ENCODE peak calls at places on chromosomes 16 and 17, in six cellular contexts. B is CD8-positive, alpha-beta T cell; Y is HCT116; E is PC-3; N is psoas muscle; T is Panc1. J is an unnamed sample.
A peak's percentile ranks its signal among the peaks of the same experiment; 100 is the strongest.

GRCh38 chr17:56756536-56756935 is 77.2 kb downstream of the C17orf67 start:
- ATAC-seq in B (no peak), N (no peak), T (peak; percentile 65), E (peak; percentile 74), Y (peak; percentile 41), J (no peak)

GRCh38 chr17:28159924-28160323 is 117.4 kb downstream of the NLK start:
- ATAC-seq in B (no peak), T (no peak), E (no peak), Y (no peak), N (no peak), J (no peak)

GRCh38 chr16:14097182-14097951 is 26.2 kb downstream of the MRTFB start:
- ATAC-seq in B (no peak), N (no peak), E (peak; percentile 65), Y (peak; percentile 56), T (no peak), J (no peak)

GRCh38 chr17:79042421-79043190 is 18.6 kb downstream of the C1QTNF1 start:
- ATAC-seq in Y (peak; percentile 86), E (peak; percentile 81), B (peak; percentile 72), T (peak; percentile 62), N (peak; percentile 59), J (peak; percentile 34)

GRCh38 chr16:8648867-8649266 is 25.6 kb upstream of the ABAT start:
- ATAC-seq in N (no peak), E (no peak), T (no peak), B (no peak), Y (no peak), J (no peak)

GRCh38 chr17:83081561-83082201 is 2.3 kb downstream of the METRNL start:
- ATAC-seq in B (peak; percentile 3), E (no peak), N (no peak), T (no peak), Y (no peak), J (peak; percentile 22)

GRCh38 chr16:55053071-55053415 is 122.4 kb downstream of the IRX5 start:
- ATAC-seq in Y (no peak), B (no peak), E (no peak), N (no peak), T (no peak), J (no peak)

GRCh38 chr16:78987676-78988075 is 612.9 kb downstream of the MAF start:
- ATAC-seq in Y (no peak), T (no peak), B (no peak), E (no peak), N (no peak), J (no peak)

GRCh38 chr17:19296786-19297778 is 59.9 kb downstream of the EPN2 start:
- ATAC-seq in E (no peak), T (no peak), N (no peak), B (no peak), Y (no peak), J (no peak)

GRCh38 chr17:78380370-78380769 is 1.9 kb downstream of the PGS1 start:
- ATAC-seq in T (no peak), Y (no peak), E (no peak), N (no peak), B (no peak), J (no peak)

GRCh38 chr16:67100569-67101300 is 9.0 kb upstream of the PHAF1 start:
- ATAC-seq in B (peak; percentile 46), Y (no peak), N (no peak), E (no peak), T (no peak), J (no peak)

GRCh38 chr16:10870808-10871156 is 6.2 kb upstream of the CIITA start:
- ATAC-seq in Y (no peak), B (no peak), N (no peak), E (no peak), T (no peak), J (no peak)

GRCh38 chr17:48729335-48730239 is 1.0 kb upstream of the HOXB13 start:
- ATAC-seq in Y (no peak), B (no peak), N (no peak), T (no peak), E (peak; percentile 0), J (no peak)

GRCh38 chr17:38425744-38426143 is 2.5 kb upstream of the ARHGAP23 start:
- ATAC-seq in E (no peak), T (no peak), N (no peak), Y (no peak), B (no peak), J (peak; percentile 15)

GRCh38 chr17:38428643-38429371 is 543 bp downstream of the ARHGAP23 start:
- ATAC-seq in E (peak; percentile 68), T (peak; percentile 57), B (peak; percentile 8), Y (peak; percentile 61), N (peak; percentile 78), J (peak; percentile 68)

GRCh38 chr17:38426441-38426840 is 1.8 kb upstream of the ARHGAP23 start:
- ATAC-seq in B (no peak), T (no peak), E (no peak), Y (no peak), N (no peak), J (no peak)

GRCh38 chr17:38428150-38428642 is at the start of gene ARHGAP23:
- ATAC-seq in B (peak; percentile 68), Y (peak; percentile 66), E (peak; percentile 73), N (peak; percentile 69), T (peak; percentile 81), J (peak; percentile 70)

GRCh38 chr17:38427160-38427949 is 909 bp upstream of the ARHGAP23 start:
- ATAC-seq in E (no peak), N (no peak), Y (no peak), B (no peak), T (no peak), J (no peak)
- H3K4me3 ChIP-seq in E (peak overlapping the region; percentile 82), N (peak overlapping the region; percentile 95), Y (peak overlapping the region; percentile 64), B (peak overlapping the region; percentile 52), T (peak overlapping the region; percentile 64), J (peak overlapping the region; percentile 99)

DNA sequence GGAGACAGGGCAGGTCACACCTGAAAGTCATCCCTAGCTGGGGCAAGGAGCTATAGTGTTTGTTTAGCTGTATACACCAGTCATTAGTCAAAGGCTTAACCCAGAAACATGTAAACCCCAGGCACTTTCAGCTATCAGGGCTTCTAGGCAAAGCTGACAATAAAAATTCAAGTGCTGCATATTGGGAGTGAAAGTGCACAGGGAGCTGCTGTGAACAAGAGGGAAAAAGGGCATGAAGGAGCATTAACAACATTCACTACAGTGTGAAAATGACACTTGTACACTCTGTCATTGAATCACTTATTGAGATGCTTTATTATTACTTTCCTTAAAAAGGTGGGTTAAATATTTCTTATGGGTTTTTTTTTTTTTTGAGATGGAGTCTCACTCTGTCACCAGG is 92.8 kb downstream of the HS3ST3B1 start:
- ATAC-seq in N (no peak), T (no peak), E (no peak), Y (no peak), B (no peak), J (no peak)
- H3K4me3 ChIP-seq in N (no peak overlapping the region), T (no peak overlapping the region), E (no peak overlapping the region), Y (no peak overlapping the region), B (no peak overlapping the region), J (no peak overlapping the region)

DNA sequence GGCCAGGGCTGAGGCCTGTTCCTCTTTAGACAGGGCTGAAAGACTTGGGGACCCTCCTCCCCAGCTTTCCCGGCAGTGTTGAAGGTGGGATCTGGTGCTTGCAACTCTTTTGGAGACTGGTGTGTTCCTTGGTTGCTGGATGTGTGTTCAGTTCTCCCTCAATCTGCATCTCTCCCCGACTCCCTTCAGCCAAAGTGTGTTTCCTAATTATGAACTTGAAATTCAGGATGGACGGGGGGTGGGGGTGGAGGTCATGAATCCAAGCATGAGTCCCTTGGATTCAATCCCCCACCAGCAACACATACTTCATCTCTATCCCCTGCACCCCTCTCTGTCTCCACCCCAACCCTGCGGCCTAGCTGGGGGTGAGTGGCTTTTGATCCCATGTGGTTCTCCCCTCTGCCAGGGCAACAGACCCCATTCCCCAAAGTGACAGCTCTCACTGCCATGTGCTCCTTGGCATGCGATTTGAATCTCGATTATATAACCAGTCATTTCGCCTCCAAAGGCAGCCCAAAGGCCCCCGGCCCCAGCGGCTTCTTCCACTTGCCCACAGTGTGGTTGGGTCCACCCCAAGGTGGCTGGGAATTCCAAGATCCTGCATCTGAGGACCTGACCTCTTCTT is 1.3 kb downstream of the ARHGAP23 start:
- ATAC-seq in Y (no peak), E (no peak), N (no peak), B (no peak), T (no peak), J (no peak)
- H3K4me3 ChIP-seq in Y (no peak overlapping the region), E (peak overlapping the region; percentile 82), N (peak overlapping the region; percentile 95), B (no peak overlapping the region), T (peak overlapping the region; percentile 68), J (peak overlapping the region; percentile 97)

GRCh38 chr17:47204722-47205418 is 4.3 kb upstream of the MYL4 start:
- ATAC-seq in E (peak; percentile 53), T (peak; percentile 63), B (peak; percentile 61), N (peak; percentile 91), Y (peak; percentile 20), J (peak; percentile 58)
- H3K4me3 ChIP-seq in E (no peak overlapping the region), T (peak overlapping the region; percentile 10), B (peak overlapping the region; percentile 18), N (peak overlapping the region; percentile 51), Y (no peak overlapping the region), J (no peak overlapping the region)

GRCh38 chr16:84598391-84598750 is 19.5 kb downstream of the COTL1 start:
- ATAC-seq in N (no peak), E (no peak), B (no peak), Y (no peak), T (no peak), J (no peak)

GRCh38 chr16:84603115-84603816 is 14.6 kb downstream of the COTL1 start:
- ATAC-seq in Y (peak; percentile 81), T (peak; percentile 72), E (peak; percentile 86), B (peak; percentile 37), N (peak; percentile 69), J (peak; percentile 84)

GRCh38 chr16:84599528-84600202 is 18.2 kb downstream of the COTL1 start:
- ATAC-seq in E (no peak), Y (no peak), T (peak; percentile 4), B (peak; percentile 23), N (peak; percentile 14), J (peak; percentile 60)

GRCh38 chr16:84597518-84598390 is 20.1 kb downstream of the COTL1 start:
- ATAC-seq in T (no peak), B (peak; percentile 9), E (no peak), Y (no peak), N (no peak), J (no peak)

DNA sequence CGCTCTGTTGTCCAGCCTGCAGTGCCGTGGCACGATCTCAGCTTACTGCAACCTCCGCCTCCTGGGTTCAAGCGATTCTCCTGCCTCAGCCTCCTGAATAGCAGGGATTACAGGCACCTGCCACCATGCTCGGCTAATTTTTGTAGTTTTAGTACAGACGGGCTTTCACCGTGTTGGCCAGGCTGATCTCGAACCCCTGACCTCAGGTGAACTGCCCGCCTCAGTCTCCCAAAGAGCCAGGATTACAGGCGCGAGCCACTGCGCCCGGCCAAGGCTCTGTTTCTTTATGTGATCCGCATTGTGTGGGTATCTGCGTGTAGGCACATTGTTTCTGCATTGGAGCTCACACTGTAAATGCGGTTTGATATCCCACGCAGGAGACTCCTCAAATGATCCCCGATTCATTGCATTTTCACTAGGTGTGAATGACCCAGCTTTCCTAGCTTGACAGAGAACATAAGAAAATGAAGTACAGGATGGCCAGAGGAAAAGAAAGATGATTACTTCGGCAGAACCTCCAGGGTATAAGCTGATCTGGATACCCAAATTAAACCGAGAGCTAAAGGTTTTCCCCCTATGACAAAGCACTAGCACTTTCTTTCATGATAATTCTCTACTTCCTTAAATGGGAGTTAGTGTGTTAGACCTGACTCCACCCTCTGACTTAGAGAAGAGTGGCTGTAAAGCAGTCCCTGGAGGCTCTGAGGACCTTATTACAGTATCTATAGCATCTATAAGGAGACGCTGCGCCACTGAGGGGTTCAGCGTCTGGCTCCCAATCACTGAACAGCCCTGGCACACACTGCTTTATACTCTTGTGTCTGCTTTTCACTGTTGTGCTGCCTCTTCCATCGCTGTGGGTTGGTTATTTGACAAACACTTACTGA is 17.3 kb downstream of the COTL1 start:
- ATAC-seq in Y (no peak), N (no peak), T (peak; percentile 8), E (no peak), B (peak; percentile 56), J (no peak)
- H3K4me3 ChIP-seq in Y (no peak overlapping the region), N (no peak overlapping the region), T (no peak overlapping the region), E (no peak overlapping the region), B (peak overlapping the region; percentile 43), J (no peak overlapping the region)